ENCODE peak calls at places on chromosomes 6 and 20, in four cellular contexts. U, C, W and Q are unnamed samples.

GRCh38 chr6:147867827-147868226 is 359.3 kb downstream of the SAMD5 start:
- DNase-seq in U (no peak), C (no peak), W (no peak), Q (no peak)

GRCh38 chr6:133916650-133917151 is 27.8 kb downstream of the TCF21 start:
- DNase-seq in U (peak; percentile 80), C (peak; percentile 71), W (peak; percentile 73), Q (no peak)

GRCh38 chr20:20002101-20002998 is 14.8 kb upstream of the NAA20 start:
- DNase-seq in U (no peak), C (no peak), W (no peak), Q (no peak)

GRCh38 chr6:111854683-111855082 is 18.6 kb downstream of the FYN start:
- DNase-seq in U (no peak), C (no peak), W (no peak), Q (no peak)

GRCh38 chr6:11043552-11043960 is 549 bp downstream of the ELOVL2 start:
- DNase-seq in U (no peak), C (no peak), W (no peak), Q (no peak)

GRCh38 chr6:107292570-107293285 is 166.6 kb downstream of the PDSS2 start:
- DNase-seq in U (no peak), C (no peak), W (no peak), Q (no peak)

GRCh38 chr6:33297956-33298772 is 578 bp downstream of the RGL2 start:
- DNase-seq in U (no peak), C (peak; percentile 85), W (peak; percentile 91), Q (no peak)

GRCh38 chr6:28638915-28639314 is 113.2 kb downstream of the GPX5 start:
- DNase-seq in U (no peak), C (no peak), W (no peak), Q (no peak)